ENCODE peak calls at places on chromosomes 11 and 22, in four cellular contexts. One of them, this sample, is unnamed.
A peak's percentile ranks its signal among the peaks of the same experiment; 100 is the strongest.

GRCh38 chr11:68471360-68472340 is 11.1 kb downstream of the PPP6R3 start:
- DNase-seq in OCI-LY7: no peak
- DNase-seq in Caco-2: no peak
- DNase-seq in body of pancreas: peak; percentile 37
- DNase-seq in this sample: peak; percentile 78

GRCh38 chr11:128198206-128198605 is 389.2 kb downstream of the ETS1 start:
- DNase-seq in Caco-2: no peak
- DNase-seq in body of pancreas: no peak
- DNase-seq in OCI-LY7: no peak
- DNase-seq in this sample: no peak

GRCh38 chr11:130668751-130669150 is 220.3 kb downstream of the ADAMTS15 start:
- DNase-seq in OCI-LY7: no peak
- DNase-seq in Caco-2: no peak
- DNase-seq in body of pancreas: no peak
- DNase-seq in this sample: no peak

GRCh38 chr11:13721760-13722159 is 53.3 kb downstream of the FAR1 start:
- DNase-seq in body of pancreas: no peak
- DNase-seq in OCI-LY7: no peak
- DNase-seq in Caco-2: no peak
- DNase-seq in this sample: no peak

GRCh38 chr11:112163875-112164521 is at the start of gene IL18:
- DNase-seq in Caco-2: peak; percentile 88
- DNase-seq in body of pancreas: peak; percentile 82
- DNase-seq in OCI-LY7: no peak
- DNase-seq in this sample: no peak

GRCh38 chr11:59669611-59670009 is 773 bp upstream of the PATL1 start:
- DNase-seq in Caco-2: no peak
- DNase-seq in OCI-LY7: no peak
- DNase-seq in body of pancreas: no peak
- DNase-seq in this sample: no peak

GRCh38 chr11:129937592-129938238 is 42.3 kb upstream of the NFRKB start:
- DNase-seq in OCI-LY7: peak; percentile 30
- DNase-seq in Caco-2: no peak
- DNase-seq in body of pancreas: no peak
- DNase-seq in this sample: no peak

GRCh38 chr11:61969838-61970452 is 2.5 kb upstream of the FTH1 start:
- DNase-seq in body of pancreas: no peak
- DNase-seq in Caco-2: no peak
- DNase-seq in OCI-LY7: no peak
- DNase-seq in this sample: no peak

GRCh38 chr22:39220897-39221850 is 23.6 kb downstream of the PDGFB start:
- DNase-seq in Caco-2: peak; percentile 11
- DNase-seq in body of pancreas: no peak
- DNase-seq in OCI-LY7: no peak
- DNase-seq in this sample: no peak

GRCh38 chr11:126172596-126173038 is 38.8 kb downstream of the RPUSD4 start:
- DNase-seq in OCI-LY7: no peak
- DNase-seq in body of pancreas: no peak
- DNase-seq in Caco-2: no peak
- DNase-seq in this sample: no peak

GRCh38 chr11:33384251-33384650 is 127.1 kb downstream of the HIPK3 start:
- DNase-seq in OCI-LY7: no peak
- DNase-seq in body of pancreas: no peak
- DNase-seq in Caco-2: no peak
- DNase-seq in this sample: no peak

GRCh38 chr11:45178890-45179663 is 32.6 kb downstream of the PRDM11 start:
- DNase-seq in body of pancreas: no peak
- DNase-seq in Caco-2: no peak
- DNase-seq in OCI-LY7: no peak
- DNase-seq in this sample: no peak

GRCh38 chr11:65181569-65182257 is at the start of gene CAPN1:
- DNase-seq in Caco-2: peak; percentile 95
- DNase-seq in body of pancreas: peak; percentile 92
- DNase-seq in OCI-LY7: peak; percentile 75
- DNase-seq in this sample: peak; percentile 88

GRCh38 chr11:6898911-6899310 is 6.6 kb upstream of the OR2D2 start:
- DNase-seq in Caco-2: no peak
- DNase-seq in OCI-LY7: no peak
- DNase-seq in body of pancreas: no peak
- DNase-seq in this sample: no peak

GRCh38 chr11:46421257-46421880 is 29.8 kb upstream of the CHRM4 start:
- DNase-seq in body of pancreas: no peak
- DNase-seq in Caco-2: no peak
- DNase-seq in OCI-LY7: no peak
- DNase-seq in this sample: no peak

GRCh38 chr11:134454146-134454690 is 42.2 kb upstream of the B3GAT1 start:
- DNase-seq in body of pancreas: no peak
- DNase-seq in Caco-2: no peak
- DNase-seq in OCI-LY7: no peak
- DNase-seq in this sample: no peak

GRCh38 chr11:64725601-64726139 is 2.7 kb upstream of the NRXN2 start:
- DNase-seq in body of pancreas: no peak
- DNase-seq in OCI-LY7: no peak
- DNase-seq in Caco-2: no peak
- DNase-seq in this sample: no peak

GRCh38 chr11:64667154-64667745 is 55.7 kb downstream of the NRXN2 start:
- DNase-seq in OCI-LY7: no peak
- DNase-seq in body of pancreas: no peak
- DNase-seq in Caco-2: no peak
- DNase-seq in this sample: no peak

GRCh38 chr22:46649176-46650077 is 29.2 kb downstream of the GRAMD4 start:
- DNase-seq in Caco-2: no peak
- DNase-seq in body of pancreas: peak; percentile 37
- DNase-seq in OCI-LY7: no peak
- DNase-seq in this sample: no peak

GRCh38 chr11:123052884-123053721 is 8.8 kb downstream of the HSPA8 start:
- DNase-seq in Caco-2: no peak
- DNase-seq in body of pancreas: no peak
- DNase-seq in OCI-LY7: peak; percentile 7
- DNase-seq in this sample: no peak

GRCh38 chr11:9893474-9893873 is 229.6 kb downstream of the SWAP70 start:
- DNase-seq in body of pancreas: no peak
- DNase-seq in OCI-LY7: peak; percentile 10
- DNase-seq in Caco-2: no peak
- DNase-seq in this sample: no peak

GRCh38 chr22:23063539-23064380 is 6.6 kb upstream of the GNAZ start:
- DNase-seq in OCI-LY7: no peak
- DNase-seq in body of pancreas: no peak
- DNase-seq in Caco-2: peak; percentile 25
- DNase-seq in this sample: peak; percentile 3

GRCh38 chr11:64894070-64894811 is 15.8 kb upstream of the EHD1 start:
- DNase-seq in Caco-2: peak; percentile 90
- DNase-seq in body of pancreas: peak; percentile 84
- DNase-seq in OCI-LY7: peak; percentile 90
- DNase-seq in this sample: peak; percentile 89

GRCh38 chr22:44659140-44659539 is 42.9 kb upstream of the PRR5 start:
- DNase-seq in OCI-LY7: no peak
- DNase-seq in Caco-2: no peak
- DNase-seq in body of pancreas: no peak
- DNase-seq in this sample: no peak

GRCh38 chr11:5922749-5923426 is 19.2 kb upstream of the OR56A3 start:
- DNase-seq in Caco-2: no peak
- DNase-seq in body of pancreas: no peak
- DNase-seq in OCI-LY7: no peak
- DNase-seq in this sample: no peak

GRCh38 chr22:39592104-39593060 is 21.8 kb downstream of the CACNA1I start:
- DNase-seq in body of pancreas: peak; percentile 50
- DNase-seq in Caco-2: no peak
- DNase-seq in OCI-LY7: no peak
- DNase-seq in this sample: no peak

GRCh38 chr22:35995345-35995744 is 33.3 kb downstream of the RBFOX2 start:
- DNase-seq in OCI-LY7: no peak
- DNase-seq in Caco-2: no peak
- DNase-seq in body of pancreas: no peak
- DNase-seq in this sample: no peak

GRCh38 chr22:24536089-24536488 is 18.8 kb downstream of the GUCD1 start:
- DNase-seq in body of pancreas: peak; percentile 35
- DNase-seq in OCI-LY7: no peak
- DNase-seq in Caco-2: no peak
- DNase-seq in this sample: no peak

GRCh38 chr11:36793542-36793926 is 195.5 kb upstream of the RAG2 start:
- DNase-seq in Caco-2: no peak
- DNase-seq in OCI-LY7: no peak
- DNase-seq in body of pancreas: no peak
- DNase-seq in this sample: no peak

GRCh38 chr11:66700742-66701141 is 23.1 kb upstream of the RBM4B start:
- DNase-seq in OCI-LY7: no peak
- DNase-seq in Caco-2: no peak
- DNase-seq in body of pancreas: no peak
- DNase-seq in this sample: no peak

GRCh38 chr22:50621948-50622722 is 5.8 kb downstream of the ARSA start:
- DNase-seq in Caco-2: no peak
- DNase-seq in OCI-LY7: peak; percentile 46
- DNase-seq in body of pancreas: peak; percentile 47
- DNase-seq in this sample: no peak

GRCh38 chr22:37043828-37044538 is 7.6 kb upstream of the KCTD17 start:
- DNase-seq in Caco-2: peak; percentile 88
- DNase-seq in OCI-LY7: peak; percentile 83
- DNase-seq in body of pancreas: peak; percentile 91
- DNase-seq in this sample: peak; percentile 42

DNA sequence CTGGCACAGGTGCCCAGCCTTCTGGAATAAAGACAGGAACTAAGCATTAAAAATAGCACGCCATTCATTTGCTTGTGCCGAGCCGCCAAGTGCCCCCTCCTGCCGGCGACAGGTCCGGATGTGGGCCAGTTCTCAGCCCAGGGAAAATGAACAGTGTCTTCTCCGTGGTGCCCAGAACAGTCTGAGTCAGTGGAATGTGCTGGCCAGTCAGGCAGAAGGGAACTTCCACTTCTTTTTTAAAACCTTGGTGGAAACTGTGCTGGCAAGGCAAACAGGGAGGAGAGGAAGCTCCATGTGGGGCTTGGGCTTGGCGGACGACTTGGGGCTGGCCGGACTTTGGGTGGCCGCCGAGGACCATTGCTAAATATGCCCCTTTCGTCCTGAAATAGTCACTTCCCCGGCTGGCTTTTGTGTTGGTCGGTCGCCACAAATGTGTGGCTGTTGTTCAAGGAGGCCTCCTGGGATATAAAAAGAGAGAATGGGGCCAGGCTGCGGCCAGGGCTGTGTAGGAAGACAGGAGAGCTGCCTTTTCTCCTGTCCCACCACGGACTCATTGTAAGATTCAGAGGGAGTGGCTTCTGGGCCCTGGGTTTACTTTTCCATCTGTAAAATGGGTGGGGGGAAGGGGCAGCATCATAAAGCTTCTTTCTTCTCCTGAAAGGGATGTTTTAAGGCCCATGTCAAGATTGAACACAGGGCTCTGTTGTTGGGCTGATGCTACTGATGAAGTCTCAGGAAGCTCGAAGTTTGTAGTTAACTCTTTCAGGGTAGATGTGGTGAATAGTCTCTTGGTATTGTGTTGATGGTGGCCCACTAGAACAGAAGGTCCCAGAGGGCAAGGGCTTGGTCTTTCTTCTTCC is 101.0 kb downstream of the PTPRJ start:
- DNase-seq in Caco-2: no peak
- DNase-seq in OCI-LY7: peak; percentile 75
- DNase-seq in body of pancreas: peak; percentile 72
- DNase-seq in this sample: no peak
- H3K4me3 ChIP-seq in Caco-2: no peak overlapping the region
- H3K4me3 ChIP-seq in OCI-LY7: peak overlapping the region; percentile 43
- H3K4me3 ChIP-seq in body of pancreas: no peak overlapping the region
- H3K4me3 ChIP-seq in this sample: no peak overlapping the region

DNA sequence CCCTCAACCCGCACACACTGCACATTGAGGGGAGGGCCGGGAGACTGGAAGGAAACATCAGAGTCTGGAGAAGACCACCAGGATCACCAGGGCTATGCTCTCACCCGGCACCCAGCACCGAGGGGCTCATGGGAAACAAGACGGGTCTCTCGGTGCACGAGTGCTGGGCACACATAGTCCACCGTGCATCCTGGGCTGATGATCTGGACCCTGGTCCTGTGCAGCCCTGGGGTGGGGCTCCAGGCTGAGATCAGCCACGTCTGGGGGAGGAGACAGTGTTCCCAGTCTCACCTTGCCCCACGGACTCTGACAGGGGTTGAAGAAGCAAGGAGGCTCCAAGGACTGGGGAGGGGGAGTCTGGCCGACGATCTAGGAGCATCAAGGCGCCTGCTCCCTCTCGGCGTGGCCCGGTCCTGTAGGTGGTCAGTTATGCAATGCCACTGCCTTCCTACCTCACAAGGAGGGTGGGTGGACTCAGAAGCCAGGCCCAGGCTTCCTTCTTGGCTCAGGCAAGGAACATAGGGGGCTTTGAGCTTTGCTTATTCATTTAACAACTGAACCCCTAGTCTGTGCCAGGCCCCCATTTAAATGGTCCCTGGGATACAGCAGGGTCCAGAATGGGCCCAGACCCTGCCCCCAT is 11.4 kb upstream of the CD81 start:
- DNase-seq in OCI-LY7: no peak
- DNase-seq in Caco-2: no peak
- DNase-seq in body of pancreas: no peak
- DNase-seq in this sample: no peak
- H3K4me3 ChIP-seq in OCI-LY7: no peak overlapping the region
- H3K4me3 ChIP-seq in Caco-2: no peak overlapping the region
- H3K4me3 ChIP-seq in body of pancreas: no peak overlapping the region
- H3K4me3 ChIP-seq in this sample: no peak overlapping the region

GRCh38 chr11:114065094-114065493 is 5.6 kb downstream of the ZBTB16 start:
- DNase-seq in body of pancreas: no peak
- DNase-seq in OCI-LY7: no peak
- DNase-seq in Caco-2: no peak
- DNase-seq in this sample: no peak

GRCh38 chr11:114066046-114066648 is 6.6 kb downstream of the ZBTB16 start:
- DNase-seq in body of pancreas: no peak
- DNase-seq in Caco-2: no peak
- DNase-seq in OCI-LY7: no peak
- DNase-seq in this sample: no peak

GRCh38 chr11:114063149-114063828 is 3.8 kb downstream of the ZBTB16 start:
- DNase-seq in Caco-2: no peak
- DNase-seq in OCI-LY7: no peak
- DNase-seq in body of pancreas: no peak
- DNase-seq in this sample: no peak

GRCh38 chr11:114063829-114064201 is 4.3 kb downstream of the ZBTB16 start:
- DNase-seq in Caco-2: no peak
- DNase-seq in OCI-LY7: no peak
- DNase-seq in body of pancreas: no peak
- DNase-seq in this sample: no peak

GRCh38 chr11:114064216-114064615 is 4.7 kb downstream of the ZBTB16 start:
- DNase-seq in body of pancreas: no peak
- DNase-seq in OCI-LY7: no peak
- DNase-seq in Caco-2: no peak
- DNase-seq in this sample: no peak
- H3K4me3 ChIP-seq in body of pancreas: no peak overlapping the region
- H3K4me3 ChIP-seq in OCI-LY7: no peak overlapping the region
- H3K4me3 ChIP-seq in Caco-2: no peak overlapping the region
- H3K4me3 ChIP-seq in this sample: no peak overlapping the region

GRCh38 chr11:69640260-69640994 is 529 bp upstream of the CCND1 start:
- DNase-seq in OCI-LY7: no peak
- DNase-seq in body of pancreas: peak; percentile 29
- DNase-seq in Caco-2: peak; percentile 37
- DNase-seq in this sample: no peak

GRCh38 chr11:69638941-69639681 is 1.8 kb upstream of the CCND1 start:
- DNase-seq in Caco-2: peak; percentile 100
- DNase-seq in body of pancreas: peak; percentile 89
- DNase-seq in OCI-LY7: peak; percentile 15
- DNase-seq in this sample: no peak

GRCh38 chr11:69637956-69638871 is 2.7 kb upstream of the CCND1 start:
- DNase-seq in body of pancreas: peak; percentile 58
- DNase-seq in Caco-2: peak; percentile 98
- DNase-seq in OCI-LY7: no peak
- DNase-seq in this sample: no peak

GRCh38 chr11:69640995-69641581 is at the start of gene CCND1:
- DNase-seq in Caco-2: peak; percentile 95
- DNase-seq in OCI-LY7: peak; percentile 13
- DNase-seq in body of pancreas: peak; percentile 74
- DNase-seq in this sample: no peak

GRCh38 chr11:69639843-69640242 is 1.1 kb upstream of the CCND1 start:
- DNase-seq in OCI-LY7: no peak
- DNase-seq in Caco-2: no peak
- DNase-seq in body of pancreas: no peak
- DNase-seq in this sample: no peak
- H3K4me3 ChIP-seq in OCI-LY7: no peak overlapping the region
- H3K4me3 ChIP-seq in Caco-2: peak overlapping the region; percentile 73
- H3K4me3 ChIP-seq in body of pancreas: no peak overlapping the region
- H3K4me3 ChIP-seq in this sample: no peak overlapping the region